ENCODE peak calls at places on chromosomes 7 and 10, in nine cellular contexts. S, V, T, C, E, M, F, D and N are unnamed samples.

GRCh38 chr10:94424714-94425337 is 22.5 kb downstream of the TBC1D12 start:
- DNase-seq in V (no peak), F (no peak), D (no peak), C (no peak), E (no peak), S (no peak), T (no peak), M (no peak), N (no peak)

GRCh38 chr10:8594711-8595110 is 540.2 kb downstream of the GATA3 start:
- DNase-seq in T (no peak), C (no peak), D (no peak), V (no peak), S (no peak), F (no peak), E (no peak), M (no peak), N (no peak)

GRCh38 chr10:2839081-2839725 is 228.1 kb upstream of the PFKP start:
- DNase-seq in M (peak; percentile 41), F (peak; percentile 85), V (no peak), T (peak; percentile 55), E (peak; percentile 17), D (peak; percentile 18), S (peak; percentile 85), C (peak; percentile 30), N (peak; percentile 9)

GRCh38 chr7:135512135-135512887 is 2.4 kb upstream of the CNOT4 start:
- DNase-seq in F (no peak), D (no peak), M (no peak), E (peak; percentile 84), V (no peak), C (peak; percentile 73), T (no peak), S (peak; percentile 89), N (no peak)

GRCh38 chr10:3192856-3193635 is 20.5 kb upstream of the PITRM1 start:
- DNase-seq in E (peak; percentile 54), V (peak; percentile 34), M (peak; percentile 61), C (no peak), F (peak; percentile 65), D (no peak), T (no peak), S (peak; percentile 70), N (peak; percentile 28)

GRCh38 chr7:129649128-129649690 is 37.7 kb downstream of the NRF1 start:
- DNase-seq in D (no peak), T (no peak), C (no peak), V (no peak), M (no peak), S (no peak), E (no peak), F (no peak), N (no peak)

GRCh38 chr10:49220031-49220430 is 31.8 kb upstream of the TMEM273 start:
- DNase-seq in S (no peak), D (no peak), M (no peak), C (no peak), T (no peak), V (no peak), F (no peak), E (no peak), N (no peak)

GRCh38 chr7:128030999-128031681 is at the start of gene LRRC4:
- DNase-seq in S (peak; percentile 81), D (no peak), T (peak; percentile 65), E (peak; percentile 46), M (peak; percentile 36), V (no peak), C (peak; percentile 52), F (no peak), N (no peak)

GRCh38 chr7:22935269-22935668 is 78.7 kb downstream of the HYCC1 start:
- DNase-seq in E (no peak), M (no peak), S (no peak), D (no peak), F (no peak), T (no peak), V (no peak), C (no peak), N (peak; percentile 54)

GRCh38 chr10:86956195-86956840 is 1.1 kb downstream of the MMRN2 start:
- DNase-seq in T (peak; percentile 35), S (no peak), D (no peak), C (no peak), F (peak; percentile 45), E (no peak), M (no peak), V (no peak), N (no peak)

GRCh38 chr10:86956841-86957448 is 470 bp downstream of the MMRN2 start:
- DNase-seq in D (no peak), E (no peak), V (no peak), C (no peak), T (peak; percentile 16), S (no peak), F (peak; percentile 45), M (no peak), N (no peak)

GRCh38 chr10:86953747-86954680 is 3.4 kb downstream of the MMRN2 start:
- DNase-seq in M (no peak), S (peak; percentile 98), C (no peak), T (peak; percentile 51), F (peak; percentile 80), D (peak; percentile 77), E (no peak), V (no peak), N (peak; percentile 87)

GRCh38 chr10:86955501-86956194 is 1.8 kb downstream of the MMRN2 start:
- DNase-seq in M (no peak), C (no peak), T (peak; percentile 52), F (peak; percentile 55), E (no peak), D (no peak), V (no peak), S (no peak), N (no peak)

GRCh38 chr10:86954681-86955500 is 2.5 kb downstream of the MMRN2 start:
- DNase-seq in S (no peak), T (peak; percentile 28), C (no peak), F (peak; percentile 55), D (no peak), E (no peak), V (no peak), M (no peak), N (no peak)
- H3K4me3 ChIP-seq in S (peak overlapping the region; percentile 42), T (peak overlapping the region; percentile 54), C (no peak overlapping the region), F (no peak overlapping the region), D (peak overlapping the region; percentile 68), E (no peak overlapping the region), V (no peak overlapping the region), M (no peak overlapping the region), N (no peak overlapping the region)

GRCh38 chr10:62779487-62780248 is 24.9 kb upstream of the ADO start:
- DNase-seq in S (no peak), V (peak; percentile 63), M (peak; percentile 61), F (no peak), T (no peak), C (no peak), D (no peak), E (peak; percentile 62), N (no peak)
- H3K27me3 ChIP-seq in S (no peaks in the 10 kb centered on the region), V (no peaks in the 10 kb centered on the region), M (no peaks in the 10 kb centered on the region), F (no peaks in the 10 kb centered on the region), T (no peaks in the 10 kb centered on the region), C (no peaks in the 10 kb centered on the region), D (no peaks in the 10 kb centered on the region), E (no peaks in the 10 kb centered on the region), N (no peaks in the 10 kb centered on the region)

DNA sequence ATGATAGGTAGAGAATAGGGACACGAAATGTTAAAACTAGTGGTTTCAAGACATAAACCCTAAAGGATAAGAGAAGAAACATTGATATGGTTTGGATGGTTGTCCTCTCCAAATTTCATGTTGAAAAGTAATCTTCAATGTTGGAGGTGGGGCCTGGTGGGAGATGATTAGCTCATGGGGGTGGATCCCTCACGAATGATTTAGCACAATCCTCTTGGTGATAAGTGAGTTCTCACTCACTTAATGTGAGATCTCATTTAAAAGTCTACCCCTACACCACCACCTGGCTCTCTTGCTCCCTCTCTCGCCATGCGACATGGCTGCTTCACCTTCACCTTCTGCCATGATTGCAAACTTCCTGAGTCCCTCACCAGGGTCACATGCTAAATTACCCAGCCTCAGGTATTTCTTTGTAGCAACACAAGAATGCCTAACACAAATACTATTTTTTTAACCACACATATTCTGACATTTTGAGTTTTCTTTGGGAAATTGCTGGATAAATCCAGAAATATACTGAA is 242.4 kb upstream of the PHF14 start:
- DNase-seq in F (no peak), D (no peak), M (no peak), V (no peak), E (no peak), T (no peak), C (no peak), S (no peak), N (no peak)
- H3K4me3 ChIP-seq in F (no peak overlapping the region), D (no peak overlapping the region), M (no peak overlapping the region), V (no peak overlapping the region), E (no peak overlapping the region), T (no peak overlapping the region), C (no peak overlapping the region), S (no peak overlapping the region), N (no peak overlapping the region)

GRCh38 chr10:44924261-44925040 is 13.3 kb downstream of the TMEM72 start:
- DNase-seq in C (no peak), F (no peak), D (no peak), S (peak; percentile 9), E (no peak), M (no peak), V (no peak), T (no peak), N (no peak)
- H3K27me3 ChIP-seq in C (no peaks in the 10 kb centered on the region), F (no peaks in the 10 kb centered on the region), D (no peaks in the 10 kb centered on the region), S (no peaks in the 10 kb centered on the region), E (no peaks in the 10 kb centered on the region), M (no peaks in the 10 kb centered on the region), V (no peaks in the 10 kb centered on the region), T (no peaks in the 10 kb centered on the region), N (no peaks in the 10 kb centered on the region)